ENCODE peak calls at places on chromosomes 16 and 17, in seven cellular contexts. O is BJ; G is AG10803; I is neural progenitor cell; U is CD4-positive, alpha-beta T cell; E is GM23338; F is heart right ventricle. D is an unnamed sample.

GRCh38 chr16:71933913-71934696 is 38.8 kb downstream of the IST1 start:
- DNase-seq in I (peak), U (no peak), E (no peak), F (no peak), G (peak), O (no peak), D (no peak)

GRCh38 chr16:67183-67791 is 5.1 kb downstream of the RHBDF1 start:
- DNase-seq in O (no peak), G (no peak), E (no peak), F (peak), I (no peak), U (no peak), D (no peak)

GRCh38 chr17:78342438-78343098 is 17.3 kb downstream of the SOCS3 start:
- DNase-seq in F (peak), E (peak), U (no peak), G (peak), I (no peak), O (peak), D (no peak)

GRCh38 chr16:58021661-58022551 is 3.6 kb upstream of the MMP15 start:
- DNase-seq in I (no peak), G (peak), U (no peak), F (no peak), O (no peak), E (no peak), D (peak)

GRCh38 chr16:76518791-76519190 is 241.6 kb downstream of the CNTNAP4 start:
- DNase-seq in U (no peak), G (no peak), E (peak), I (peak), O (no peak), F (no peak), D (no peak)

GRCh38 chr17:64615025-64615677 is 47.0 kb downstream of the SMURF2 start:
- DNase-seq in U (no peak), F (no peak), E (peak), I (no peak), G (peak), O (peak), D (peak)

GRCh38 chr17:75558666-75559530 is 28.7 kb upstream of the MYO15B start:
- DNase-seq in O (no peak), U (no peak), G (no peak), I (no peak), F (no peak), E (peak), D (no peak)

GRCh38 chr17:81519284-81520020 is 6.9 kb upstream of the ACTG1 start:
- DNase-seq in I (peak), E (peak), O (no peak), F (peak), G (no peak), U (peak), D (no peak)

GRCh38 chr17:19433727-19434340 is 22.8 kb downstream of the RNF112 start:
- DNase-seq in G (no peak), I (peak), E (peak), F (no peak), U (no peak), O (no peak), D (no peak)

GRCh38 chr17:58783380-58783779 is 27.7 kb downstream of the PPM1E start:
- DNase-seq in I (no peak), O (no peak), U (no peak), F (no peak), E (no peak), G (no peak), D (no peak)

GRCh38 chr17:57407287-57408063 is 151.2 kb downstream of the MSI2 start:
- DNase-seq in O (no peak), I (peak), G (no peak), F (no peak), U (no peak), E (peak), D (no peak)

GRCh38 chr17:21686165-21687015 is 5.9 kb upstream of the KCNJ18 start:
- DNase-seq in G (no peak), E (no peak), O (no peak), I (no peak), F (no peak), U (no peak), D (no peak)

GRCh38 chr16:12626411-12626810 is 177.3 kb downstream of the CPPED1 start:
- DNase-seq in O (no peak), F (no peak), E (no peak), G (no peak), U (no peak), I (no peak), D (no peak)

GRCh38 chr17:81396278-81396721 is 1.0 kb downstream of the BAHCC1 start:
- DNase-seq in G (peak), U (no peak), O (no peak), E (no peak), F (no peak), I (no peak), D (no peak)

GRCh38 chr17:17994271-17994670 is 21.6 kb downstream of the DRC3 start:
- DNase-seq in O (no peak), I (peak), F (peak), E (peak), G (no peak), U (no peak), D (no peak)
- TF ChIP-seq CTCF in O (peak), I (peak), F (no peak), E (peak), G (peak), U (no peak), D (peak)

DNA sequence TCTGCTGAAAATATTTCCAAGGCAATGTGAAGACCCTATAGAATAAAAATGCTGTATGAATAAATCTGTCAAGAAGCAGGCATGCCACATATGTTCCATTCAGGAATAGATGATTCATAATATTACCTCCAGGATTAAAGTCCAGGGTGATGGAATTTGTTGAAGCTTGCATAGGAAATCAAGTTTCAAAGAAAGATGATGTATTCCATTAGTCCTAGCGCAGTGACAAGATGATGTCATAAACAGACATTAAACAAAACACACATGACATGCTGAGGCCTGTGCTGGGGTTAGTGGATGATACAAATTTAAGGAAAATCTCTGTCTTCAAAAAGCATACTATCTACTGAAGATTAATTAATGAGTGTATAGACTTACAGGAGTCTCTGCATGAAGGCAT is 1025.2 kb downstream of the CDH11 start:
- DNase-seq in O (no peak), E (no peak), G (no peak), U (no peak), I (no peak), F (no peak), D (no peak)
- TF ChIP-seq CTCF in O (no peak), E (no peak), G (no peak), U (no peak), I (no peak), F (no peak), D (no peak)

GRCh38 chr17:32495347-32496253 is 8.8 kb downstream of the CDK5R1 start:
- DNase-seq in F (peak), E (no peak), U (no peak), O (no peak), G (peak), I (peak), D (no peak)

GRCh38 chr17:32498362-32498761 is 11.6 kb downstream of the CDK5R1 start:
- DNase-seq in I (no peak), U (no peak), G (no peak), E (peak), O (no peak), F (no peak), D (no peak)

GRCh38 chr17:32494621-32495346 is 8.0 kb downstream of the CDK5R1 start:
- DNase-seq in U (no peak), F (no peak), G (no peak), O (no peak), I (no peak), E (no peak), D (no peak)

GRCh38 chr17:32496348-32497078 is 9.7 kb downstream of the CDK5R1 start:
- DNase-seq in G (peak), U (no peak), O (no peak), I (no peak), E (no peak), F (no peak), D (peak)

DNA sequence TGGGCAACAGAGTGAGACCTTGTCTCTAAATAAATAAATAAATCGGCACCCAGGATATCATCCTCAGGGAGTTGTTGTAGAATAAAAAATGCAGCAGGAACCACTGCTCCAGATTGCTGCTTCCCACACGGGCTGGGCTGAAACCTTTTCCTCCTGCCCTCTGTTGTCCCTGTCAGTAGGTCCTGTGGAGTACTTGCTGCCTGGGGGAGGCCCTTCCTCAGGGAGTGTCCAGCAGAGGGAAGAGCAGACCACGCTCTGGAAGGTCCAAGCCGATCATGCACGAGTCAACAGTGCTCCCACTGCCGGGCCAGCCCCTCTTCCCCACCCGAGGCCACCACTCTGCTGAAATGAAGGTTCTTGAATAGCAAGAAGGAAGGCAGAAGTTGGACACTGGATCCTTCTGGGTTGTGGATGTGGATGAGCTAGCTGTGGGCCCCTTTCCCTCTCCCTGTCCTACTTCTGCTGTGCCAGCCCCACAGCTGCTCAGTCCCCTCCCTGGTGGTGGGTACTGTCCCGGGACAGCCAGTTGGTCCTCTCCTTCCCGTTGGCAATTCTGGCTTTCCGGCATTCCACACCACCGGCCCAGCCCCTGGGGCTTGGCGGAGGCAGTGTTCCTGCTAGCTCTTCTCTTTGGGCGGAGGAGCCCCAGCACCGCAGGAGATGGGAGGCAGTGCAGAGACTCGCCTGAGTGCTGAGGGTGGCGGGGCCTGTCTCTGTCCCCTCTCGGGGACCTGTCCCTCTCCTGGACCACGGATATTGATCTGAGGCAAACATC is 10.8 kb downstream of the CDK5R1 start:
- DNase-seq in G (no peak), E (peak), O (no peak), I (no peak), U (no peak), F (no peak), D (no peak)
- TF ChIP-seq CTCF in G (peak), E (peak), O (peak), I (peak), U (no peak), F (no peak), D (peak)

GRCh38 chr16:19948186-19949104 is 63.8 kb upstream of the GPRC5B start:
- DNase-seq in U (no peak), G (no peak), E (peak), F (no peak), O (no peak), I (no peak), D (no peak)
- TF ChIP-seq CTCF in U (no peak), G (no peak), E (peak), F (no peak), O (no peak), I (no peak), D (no peak)